ENCODE peak calls at places on chromosomes 7 and 10, in four cellular contexts. V, T, J and Q are unnamed samples.

GRCh38 chr10:124649209-124649608 is 95.0 kb downstream of the FAM53B start:
- DNase-seq in V (no peak), T (no peak), J (no peak), Q (no peak)

GRCh38 chr7:130595986-130596385 is 72.6 kb downstream of the COPG2 start:
- DNase-seq in V (no peak), T (no peak), J (no peak), Q (no peak)

GRCh38 chr7:108613147-108613948 is 43.7 kb downstream of the DNAJB9 start:
- DNase-seq in V (no peak), T (no peak), J (peak), Q (no peak)

GRCh38 chr7:99848420-99849216 is 20.8 kb downstream of the CYP3A43 start:
- DNase-seq in V (no peak), T (no peak), J (no peak), Q (no peak)

GRCh38 chr10:79292789-79293746 is 54.2 kb upstream of the PPIF start:
- DNase-seq in V (no peak), T (no peak), J (no peak), Q (no peak)

GRCh38 chr7:73707045-73707631 is 12.3 kb downstream of the STX1A start:
- DNase-seq in V (no peak), T (peak), J (no peak), Q (no peak)

GRCh38 chr10:100008142-100008522 is 1.6 kb downstream of the DNMBP start:
- DNase-seq in V (no peak), T (no peak), J (no peak), Q (no peak)

GRCh38 chr7:74059681-74060588 is 23.7 kb upstream of the LIMK1 start:
- DNase-seq in V (no peak), T (peak), J (no peak), Q (no peak)

GRCh38 chr10:73625884-73626753 is 15.2 kb downstream of the MYOZ1 start:
- DNase-seq in V (peak), T (peak), J (peak), Q (peak)

GRCh38 chr10:3452683-3453388 is 280.3 kb upstream of the PITRM1 start:
- DNase-seq in V (peak), T (no peak), J (no peak), Q (no peak)

GRCh38 chr7:44615149-44615611 is 8.8 kb downstream of the OGDH start:
- DNase-seq in V (no peak), T (no peak), J (no peak), Q (no peak)

GRCh38 chr7:112132123-112132694 is 74.0 kb downstream of the DOCK4 start:
- DNase-seq in V (no peak), T (no peak), J (no peak), Q (no peak)

GRCh38 chr7:34322841-34323240 is 335.2 kb upstream of the NPSR1 start:
- DNase-seq in V (no peak), T (no peak), J (peak), Q (no peak)

GRCh38 chr7:21076579-21076978 is 289.9 kb upstream of the SP8 start:
- DNase-seq in V (no peak), T (no peak), J (no peak), Q (no peak)

GRCh38 chr7:151806204-151806603 is 70.7 kb downstream of the PRKAG2 start:
- DNase-seq in V (no peak), T (peak), J (no peak), Q (no peak)

GRCh38 chr7:76282344-76283253 is 19.9 kb upstream of the HSPB1 start:
- DNase-seq in V (no peak), T (no peak), J (no peak), Q (no peak)

GRCh38 chr7:40133561-40134427 is 628 bp downstream of the MPLKIP start:
- DNase-seq in V (no peak), T (no peak), J (peak), Q (no peak)

GRCh38 chr10:61897671-61898434 is 3.6 kb upstream of the ARID5B start:
- DNase-seq in V (no peak), T (no peak), J (peak), Q (no peak)

GRCh38 chr10:119737827-119738226 is 12.0 kb downstream of the INPP5F start:
- DNase-seq in V (no peak), T (no peak), J (no peak), Q (no peak)

GRCh38 chr10:28734940-28735759 is 57.8 kb downstream of the BAMBI start:
- DNase-seq in V (peak), T (no peak), J (no peak), Q (no peak)

GRCh38 chr10:73410897-73411296 is 3.0 kb downstream of the ANXA7 start:
- DNase-seq in V (no peak), T (no peak), J (no peak), Q (no peak)

GRCh38 chr10:126222736-126223511 is 165.4 kb downstream of the ADAM12 start:
- DNase-seq in V (no peak), T (no peak), J (no peak), Q (no peak)

GRCh38 chr10:110546499-110547105 is 20.9 kb upstream of the SMC3 start:
- DNase-seq in V (no peak), T (no peak), J (no peak), Q (no peak)

GRCh38 chr10:110546077-110546476 is 21.4 kb upstream of the SMC3 start:
- DNase-seq in V (no peak), T (no peak), J (no peak), Q (no peak)

GRCh38 chr10:110548002-110548401 is 19.5 kb upstream of the SMC3 start:
- DNase-seq in V (no peak), T (no peak), J (no peak), Q (no peak)

GRCh38 chr10:110549211-110549610 is 18.3 kb upstream of the SMC3 start:
- DNase-seq in V (no peak), T (no peak), J (no peak), Q (no peak)

GRCh38 chr10:110547139-110547761 is 20.2 kb upstream of the SMC3 start:
- DNase-seq in V (no peak), T (no peak), J (peak), Q (no peak)
- TF ChIP-seq CTCF in V (peak), T (peak), J (peak), Q (peak)

DNA sequence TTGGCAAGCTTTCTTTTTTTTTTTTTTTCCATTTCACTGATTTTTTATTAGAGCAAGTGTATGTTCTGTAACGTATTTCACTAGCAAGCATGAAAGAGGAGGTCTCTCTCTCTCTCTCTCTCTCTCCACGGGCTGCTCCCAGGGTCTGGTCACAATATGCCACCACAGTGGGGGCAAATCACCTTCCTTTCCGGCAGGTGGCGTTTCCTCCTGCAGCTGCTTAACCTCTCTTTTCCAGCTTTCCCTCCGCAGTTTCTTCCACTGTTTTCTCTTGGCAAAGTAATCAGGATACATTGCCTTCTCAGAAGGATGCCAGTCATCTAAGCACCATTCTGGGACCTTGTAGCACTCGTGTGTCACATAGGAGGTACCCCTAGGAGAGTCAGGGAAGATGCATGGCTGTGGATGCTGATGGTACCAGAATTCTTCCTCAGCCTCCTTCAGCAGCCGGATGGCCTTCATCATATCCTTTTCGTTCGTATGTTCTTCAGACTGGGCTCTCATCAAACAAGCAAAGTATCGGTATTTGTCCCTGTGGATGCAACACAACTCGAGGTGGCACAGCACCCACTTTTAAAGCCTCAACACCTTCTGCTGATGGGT is 197.3 kb upstream of the PODXL start:
- DNase-seq in V (no peak), T (no peak), J (no peak), Q (no peak)
- TF ChIP-seq CTCF in V (peak), T (no peak), J (no peak), Q (no peak)

GRCh38 chr7:150787321-150788281 is 12.6 kb downstream of the TMEM176B start:
- DNase-seq in V (no peak), T (no peak), J (no peak), Q (no peak)
- TF ChIP-seq CTCF in V (no peak), T (no peak), J (no peak), Q (no peak)

GRCh38 chr10:102632394-102633062 is 11.8 kb upstream of the TRIM8 start:
- DNase-seq in V (no peak), T (peak), J (no peak), Q (no peak)
- TF ChIP-seq CTCF in V (no peak), T (no peak), J (no peak), Q (no peak)

GRCh38 chr7:123876557-123877256 is 31.7 kb downstream of the HYAL4 start:
- DNase-seq in V (no peak), T (no peak), J (no peak), Q (no peak)

GRCh38 chr7:123867220-123867619 is 22.3 kb downstream of the HYAL4 start:
- DNase-seq in V (no peak), T (no peak), J (peak), Q (no peak)

GRCh38 chr7:123872908-123873307 is 27.9 kb downstream of the HYAL4 start:
- DNase-seq in V (no peak), T (no peak), J (no peak), Q (no peak)

GRCh38 chr7:123871998-123872867 is 27.3 kb downstream of the HYAL4 start:
- DNase-seq in V (no peak), T (no peak), J (peak), Q (no peak)
- TF ChIP-seq CTCF in V (peak), T (peak), J (peak), Q (no peak)